ENCODE peak calls at places on chromosomes 12 and 14, in nine cellular contexts. Z, Q, V, E, H, N, C, I and L are unnamed samples.

GRCh38 chr14:98748966-98749365 is 523.0 kb downstream of the BCL11B start:
- DNase-seq in Z (no peak), Q (no peak), V (no peak), E (no peak), H (no peak), N (no peak), C (no peak), I (no peak), L (no peak)

GRCh38 chr12:1912580-1913376 is 5.7 kb downstream of the CACNA2D4 start:
- DNase-seq in Z (no peak), Q (no peak), V (no peak), E (no peak), H (peak), N (no peak), C (no peak), I (no peak), L (no peak)

GRCh38 chr14:89337161-89337560 is 79.9 kb downstream of the FOXN3 start:
- DNase-seq in Z (no peak), Q (no peak), V (no peak), E (no peak), H (no peak), N (no peak), C (no peak), I (no peak), L (no peak)

GRCh38 chr14:90577661-90578282 is 180.9 kb downstream of the CALM1 start:
- DNase-seq in Z (no peak), Q (no peak), V (no peak), E (no peak), H (no peak), N (no peak), C (no peak), I (no peak), L (no peak)

GRCh38 chr12:5437122-5437521 is 5.2 kb downstream of the NTF3 start:
- DNase-seq in Z (no peak), Q (no peak), V (no peak), E (no peak), H (no peak), N (no peak), C (no peak), I (no peak), L (no peak)

GRCh38 chr12:51823875-51824565 is 24.5 kb downstream of the FIGNL2 start:
- DNase-seq in Z (peak), Q (no peak), V (peak), E (peak), H (peak), N (peak), C (peak), I (peak), L (peak)

GRCh38 chr12:75444444-75445136 is 36.0 kb upstream of the GLIPR1 start:
- DNase-seq in Z (no peak), Q (no peak), V (peak), E (no peak), H (peak), N (peak), C (peak), I (peak), L (peak)

GRCh38 chr12:23055004-23055403 is 430.0 kb downstream of the ETNK1 start:
- DNase-seq in Z (no peak), Q (no peak), V (peak), E (peak), H (peak), N (peak), C (peak), I (peak), L (no peak)

GRCh38 chr12:54147186-54147585 is 41.6 kb downstream of the SMUG1 start:
- DNase-seq in Z (no peak), Q (no peak), V (no peak), E (no peak), H (no peak), N (no peak), C (peak), I (no peak), L (no peak)

GRCh38 chr14:101083564-101084435 is 180.3 kb upstream of the RTL1 start:
- DNase-seq in Z (no peak), Q (no peak), V (no peak), E (no peak), H (peak), N (no peak), C (no peak), I (no peak), L (no peak)

GRCh38 chr14:31265701-31266398 is 58.3 kb upstream of the HECTD1 start:
- DNase-seq in Z (no peak), Q (no peak), V (peak), E (no peak), H (no peak), N (peak), C (peak), I (no peak), L (peak)

GRCh38 chr14:49187799-49188198 is 398.4 kb downstream of the RPS29 start:
- DNase-seq in Z (no peak), Q (no peak), V (no peak), E (no peak), H (no peak), N (no peak), C (no peak), I (no peak), L (no peak)

GRCh38 chr14:38290601-38291190 is 34.8 kb upstream of the CLEC14A start:
- DNase-seq in Z (peak), Q (no peak), V (peak), E (no peak), H (peak), N (peak), C (peak), I (peak), L (peak)

GRCh38 chr12:91778938-91779400 is 366.7 kb downstream of the BTG1 start:
- DNase-seq in Z (no peak), Q (peak), V (peak), E (no peak), H (peak), N (peak), C (peak), I (peak), L (peak)

GRCh38 chr12:86331457-86331856 is 75.3 kb upstream of the MGAT4C start:
- DNase-seq in Z (no peak), Q (no peak), V (no peak), E (no peak), H (no peak), N (no peak), C (no peak), I (no peak), L (no peak)

GRCh38 chr14:67269338-67270060 is 28.3 kb downstream of the PALS1 start:
- DNase-seq in Z (no peak), Q (no peak), V (peak), E (no peak), H (peak), N (peak), C (peak), I (peak), L (peak)

GRCh38 chr12:13165578-13166120 is 30.9 kb upstream of the EMP1 start:
- DNase-seq in Z (peak), Q (no peak), V (peak), E (peak), H (peak), N (peak), C (peak), I (peak), L (peak)

GRCh38 chr12:3366451-3367155 is 124.4 kb upstream of the PRMT8 start:
- DNase-seq in Z (no peak), Q (no peak), V (no peak), E (no peak), H (no peak), N (no peak), C (no peak), I (no peak), L (no peak)

GRCh38 chr12:105733579-105733978 is 403.1 kb downstream of the C12orf75 start:
- DNase-seq in Z (peak), Q (no peak), V (no peak), E (no peak), H (no peak), N (no peak), C (no peak), I (no peak), L (no peak)

GRCh38 chr12:49017764-49018281 is 753 bp downstream of the PRKAG1 start:
- DNase-seq in Z (no peak), Q (no peak), V (peak), E (no peak), H (peak), N (no peak), C (peak), I (peak), L (peak)

GRCh38 chr12:1927051-1927680 is 8.7 kb upstream of the CACNA2D4 start:
- DNase-seq in Z (no peak), Q (no peak), V (no peak), E (no peak), H (no peak), N (no peak), C (no peak), I (no peak), L (no peak)

GRCh38 chr12:120579179-120579578 is 2.0 kb downstream of the POP5 start:
- DNase-seq in Z (no peak), Q (no peak), V (no peak), E (peak), H (no peak), N (no peak), C (no peak), I (no peak), L (no peak)

GRCh38 chr14:77376380-77376770 is 519 bp downstream of the TMED8 start:
- DNase-seq in Z (no peak), Q (no peak), V (no peak), E (no peak), H (no peak), N (peak), C (peak), I (no peak), L (peak)

GRCh38 chr12:111298583-111299436 is 70.1 kb downstream of the PHETA1 start:
- DNase-seq in Z (no peak), Q (peak), V (peak), E (peak), H (peak), N (peak), C (peak), I (peak), L (peak)

GRCh38 chr12:47801904-47802246 is 17.8 kb downstream of the HDAC7 start:
- DNase-seq in Z (peak), Q (no peak), V (no peak), E (no peak), H (no peak), N (no peak), C (no peak), I (no peak), L (no peak)

GRCh38 chr14:34461334-34462131 is 507 bp downstream of the SPTSSA start:
- DNase-seq in Z (no peak), Q (peak), V (peak), E (peak), H (peak), N (peak), C (peak), I (peak), L (peak)

GRCh38 chr12:45356822-45357546 is 141.1 kb downstream of the ANO6 start:
- DNase-seq in Z (no peak), Q (no peak), V (no peak), E (no peak), H (no peak), N (no peak), C (no peak), I (no peak), L (no peak)

GRCh38 chr14:74697543-74697942 is 15.3 kb downstream of the AREL1 start:
- DNase-seq in Z (no peak), Q (no peak), V (peak), E (no peak), H (peak), N (peak), C (peak), I (no peak), L (peak)

GRCh38 chr14:21041676-21042433 is at the start of gene RNASE7:
- DNase-seq in Z (peak), Q (no peak), V (peak), E (no peak), H (peak), N (no peak), C (peak), I (peak), L (peak)

GRCh38 chr12:95130096-95130495 is 56.7 kb upstream of the NR2C1 start:
- DNase-seq in Z (no peak), Q (no peak), V (peak), E (no peak), H (peak), N (peak), C (no peak), I (no peak), L (no peak)

GRCh38 chr12:57272337-57273151 is 21.6 kb upstream of the STAC3 start:
- DNase-seq in Z (no peak), Q (no peak), V (peak), E (no peak), H (no peak), N (peak), C (peak), I (peak), L (no peak)